ENCODE peak calls at places on chromosomes 4 and X, in eight cellular contexts. U is ACHN; Y is activated naive CD4-positive, alpha-beta T cell treated with Interleukin-2 at 50 U/mL for 16 hours; E is naive thymus-derived CD4-positive, alpha-beta T cell; D is T-helper 17 cell; T is left colon; N is H9; L is naive B cell. R is an unnamed sample.

GRCh38 chrX:152817082-152817744 is 13.3 kb downstream of the CETN2 start:
- DNase-seq in D (no peak), U (peak), L (no peak), Y (no peak), T (no peak), E (no peak), N (no peak), R (peak)

GRCh38 chr4:80058740-80059139 is 14.3 kb downstream of the ANTXR2 start:
- DNase-seq in L (peak), E (no peak), U (no peak), T (no peak), Y (peak), D (no peak), N (no peak), R (no peak)

GRCh38 chrX:13452283-13452682 is 117.1 kb upstream of the EGFL6 start:
- DNase-seq in E (no peak), U (no peak), Y (no peak), L (no peak), T (no peak), N (no peak), D (no peak), R (no peak)

GRCh38 chr4:145280541-145280940 is 100.2 kb upstream of the OTUD4 start:
- DNase-seq in E (no peak), L (no peak), D (no peak), T (no peak), N (no peak), U (no peak), Y (no peak), R (no peak)

GRCh38 chr4:184459413-184459812 is 14.9 kb downstream of the IRF2 start:
- DNase-seq in L (no peak), E (no peak), D (no peak), T (no peak), Y (no peak), N (no peak), U (no peak), R (no peak)

GRCh38 chr4:183201331-183201730 is 102.3 kb downstream of the WWC2 start:
- DNase-seq in U (no peak), N (no peak), L (no peak), T (no peak), D (no peak), E (no peak), Y (no peak), R (peak)

GRCh38 chr4:40335508-40335860 is 351 bp downstream of the CHRNA9 start:
- DNase-seq in T (no peak), E (no peak), D (no peak), N (no peak), Y (no peak), L (no peak), U (no peak), R (no peak)

GRCh38 chr4:23747131-23747752 is 142.6 kb downstream of the PPARGC1A start:
- DNase-seq in D (no peak), E (no peak), N (no peak), T (peak), Y (no peak), L (no peak), U (no peak), R (no peak)

GRCh38 chrX:130834149-130834548 is 68.9 kb downstream of the ENOX2 start:
- DNase-seq in N (peak), D (no peak), E (no peak), U (no peak), Y (no peak), L (peak), T (no peak), R (no peak)

GRCh38 chr4:76993787-76994641 is 44.5 kb downstream of the SEPTIN11 start:
- DNase-seq in E (no peak), T (no peak), N (no peak), Y (peak), D (no peak), U (no peak), L (no peak), R (no peak)